ENCODE peak calls at places on chromosomes 7 and 10, in ten cellular contexts. W is SHP77; L is stimulated activated CD4-positive, alpha-beta T cell treated with anti-CD3 and anti-CD28 coated beads, Interleukin-1b, Interleukin-23, amount 100 ng/mL, for 24 hours; C is spleen; S is SK-N-MC; Q is AG10803; G is myocyte; O is naive thymus-derived CD8-positive, alpha-beta T cell; M is activated CD8-positive, alpha-beta memory T cell treated with anti-CD3 and anti-CD28 coated beads for 1 hour; Y is AG08396. F is an unnamed sample.

GRCh38 chr10:70761727-70762350 is 23.3 kb downstream of the TBATA start:
- DNase-seq in W (no peak), L (no peak), C (peak), S (no peak), Q (no peak), G (no peak), O (no peak), M (no peak), Y (no peak), F (no peak)

GRCh38 chr10:4316166-4316810 is 509.7 kb upstream of the AKR1E2 start:
- DNase-seq in W (no peak), L (no peak), C (no peak), S (no peak), Q (peak), G (peak), O (no peak), M (no peak), Y (peak), F (peak)

GRCh38 chr7:100044719-100045118 is 4.9 kb upstream of the ZSCAN21 start:
- DNase-seq in W (no peak), L (no peak), C (no peak), S (no peak), Q (no peak), G (no peak), O (no peak), M (no peak), Y (no peak), F (no peak)

GRCh38 chr10:29386347-29386999 is 97.6 kb downstream of the LYZL1 start:
- DNase-seq in W (peak), L (no peak), C (no peak), S (no peak), Q (peak), G (peak), O (no peak), M (no peak), Y (peak), F (peak)

GRCh38 chr7:80499350-80499955 is 12.4 kb downstream of the GNAT3 start:
- DNase-seq in W (no peak), L (no peak), C (no peak), S (no peak), Q (peak), G (peak), O (no peak), M (no peak), Y (peak), F (peak)

GRCh38 chr7:35878356-35878755 is 77.5 kb downstream of the SEPTIN7 start:
- DNase-seq in W (no peak), L (no peak), C (no peak), S (no peak), Q (peak), G (no peak), O (no peak), M (no peak), Y (no peak), F (no peak)

GRCh38 chr10:1299041-1299726 is 243.0 kb downstream of the WDR37 start:
- DNase-seq in W (no peak), L (no peak), C (no peak), S (no peak), Q (no peak), G (no peak), O (no peak), M (no peak), Y (no peak), F (no peak)

GRCh38 chr10:131773321-131773988 is 127.4 kb upstream of the PPP2R2D start:
- DNase-seq in W (no peak), L (no peak), C (no peak), S (no peak), Q (no peak), G (no peak), O (no peak), M (no peak), Y (no peak), F (no peak)

GRCh38 chr10:106577266-106577665 is 587.2 kb downstream of the SORCS1 start:
- DNase-seq in W (no peak), L (no peak), C (no peak), S (no peak), Q (no peak), G (no peak), O (no peak), M (no peak), Y (no peak), F (no peak)

GRCh38 chr10:51876528-51876927 is 177.1 kb upstream of the CSTF2T start:
- DNase-seq in W (peak), L (no peak), C (no peak), S (no peak), Q (no peak), G (no peak), O (no peak), M (no peak), Y (no peak), F (no peak)

GRCh38 chr7:89623018-89623672 is 531.1 kb upstream of the STEAP1 start:
- DNase-seq in W (peak), L (no peak), C (no peak), S (peak), Q (peak), G (peak), O (peak), M (no peak), Y (no peak), F (peak)

GRCh38 chr7:140049339-140050024 is 13.3 kb downstream of the PARP12 start:
- DNase-seq in W (peak), L (no peak), C (no peak), S (no peak), Q (no peak), G (no peak), O (no peak), M (no peak), Y (no peak), F (no peak)

GRCh38 chr10:30645340-30645827 is 15.8 kb upstream of the LYZL2 start:
- DNase-seq in W (no peak), L (no peak), C (no peak), S (no peak), Q (peak), G (peak), O (no peak), M (no peak), Y (peak), F (no peak)

GRCh38 chr10:122173337-122173736 is 97.8 kb upstream of the BTBD16 start:
- DNase-seq in W (no peak), L (no peak), C (no peak), S (no peak), Q (no peak), G (no peak), O (no peak), M (no peak), Y (no peak), F (no peak)

GRCh38 chr10:110843031-110843430 is 28.7 kb upstream of the PDCD4 start:
- DNase-seq in W (no peak), L (no peak), C (no peak), S (no peak), Q (no peak), G (no peak), O (peak), M (no peak), Y (no peak), F (no peak)

GRCh38 chr10:97400665-97401454 is at the start of gene RRP12:
- DNase-seq in W (peak), L (peak), C (peak), S (peak), Q (peak), G (peak), O (peak), M (peak), Y (peak), F (peak)

GRCh38 chr7:2911466-2911865 is 67.4 kb upstream of the GNA12 start:
- DNase-seq in W (no peak), L (no peak), C (no peak), S (no peak), Q (no peak), G (no peak), O (no peak), M (no peak), Y (no peak), F (peak)

GRCh38 chr7:51850141-51850540 is 533.5 kb upstream of the COBL start:
- DNase-seq in W (no peak), L (no peak), C (no peak), S (no peak), Q (no peak), G (no peak), O (no peak), M (no peak), Y (no peak), F (no peak)

GRCh38 chr7:53315986-53316385 is 280.6 kb downstream of the POM121L12 start:
- DNase-seq in W (no peak), L (no peak), C (no peak), S (no peak), Q (no peak), G (peak), O (no peak), M (no peak), Y (no peak), F (peak)

GRCh38 chr10:75984067-75984466 is 552.6 kb downstream of the LRMDA start:
- DNase-seq in W (no peak), L (no peak), C (no peak), S (no peak), Q (no peak), G (no peak), O (no peak), M (no peak), Y (no peak), F (no peak)

GRCh38 chr10:32340596-32341180 is 6.3 kb downstream of the EPC1 start:
- DNase-seq in W (no peak), L (no peak), C (no peak), S (no peak), Q (no peak), G (no peak), O (no peak), M (no peak), Y (no peak), F (no peak)

GRCh38 chr7:119783799-119784198 is 489.2 kb upstream of the KCND2 start:
- DNase-seq in W (peak), L (no peak), C (no peak), S (no peak), Q (no peak), G (peak), O (no peak), M (no peak), Y (no peak), F (peak)

GRCh38 chr7:84447636-84448293 is 253.2 kb upstream of the SEMA3A start:
- DNase-seq in W (no peak), L (no peak), C (no peak), S (no peak), Q (no peak), G (no peak), O (no peak), M (no peak), Y (no peak), F (no peak)

GRCh38 chr7:149468208-149468607 is 7.3 kb upstream of the ZNF777 start:
- DNase-seq in W (no peak), L (no peak), C (no peak), S (no peak), Q (peak), G (peak), O (no peak), M (no peak), Y (no peak), F (no peak)

GRCh38 chr10:78491812-78492211 is 458.1 kb downstream of the RPS24 start:
- DNase-seq in W (no peak), L (no peak), C (no peak), S (no peak), Q (peak), G (no peak), O (no peak), M (no peak), Y (no peak), F (no peak)

GRCh38 chr10:61460835-61461234 is 7.7 kb upstream of the TMEM26 start:
- DNase-seq in W (no peak), L (no peak), C (no peak), S (no peak), Q (no peak), G (no peak), O (no peak), M (no peak), Y (no peak), F (no peak)

GRCh38 chr7:2017914-2018785 is 214.6 kb downstream of the MAD1L1 start:
- DNase-seq in W (no peak), L (no peak), C (peak), S (no peak), Q (no peak), G (no peak), O (no peak), M (no peak), Y (no peak), F (no peak)

GRCh38 chr10:118356628-118357027 is 14.5 kb upstream of the FAM204A start:
- DNase-seq in W (no peak), L (no peak), C (no peak), S (no peak), Q (no peak), G (no peak), O (no peak), M (no peak), Y (no peak), F (no peak)

GRCh38 chr7:117212969-117213877 is 109.6 kb downstream of the WNT2 start:
- DNase-seq in W (no peak), L (peak), C (no peak), S (no peak), Q (peak), G (peak), O (peak), M (no peak), Y (peak), F (peak)

GRCh38 chr10:130221456-130222375 is 85.5 kb downstream of the GLRX3 start:
- DNase-seq in W (no peak), L (no peak), C (peak), S (no peak), Q (no peak), G (no peak), O (no peak), M (no peak), Y (no peak), F (no peak)

GRCh38 chr7:43583424-43584199 is 704 bp downstream of the STK17A start:
- DNase-seq in W (no peak), L (peak), C (peak), S (no peak), Q (peak), G (peak), O (peak), M (no peak), Y (peak), F (peak)

GRCh38 chr10:69100136-69100872 is 12.4 kb downstream of the SRGN start:
- DNase-seq in W (no peak), L (no peak), C (no peak), S (no peak), Q (no peak), G (no peak), O (no peak), M (no peak), Y (no peak), F (no peak)

GRCh38 chr7:7909376-7909775 is 59.2 kb upstream of the GLCCI1 start:
- DNase-seq in W (no peak), L (no peak), C (no peak), S (no peak), Q (no peak), G (peak), O (no peak), M (no peak), Y (no peak), F (no peak)

F was measured in SJCRH30.